ENCODE peak calls at places on chromosomes 4 and X, in five cellular contexts. S is A673; V is CD4-positive, alpha-beta memory T cell; M is HepG2; N is left lung. D is an unnamed sample. For H3K9me3, the result is how much of the 10 kb centered on the place peaks cover.

GRCh38 chr4:26573389-26573794 is 10.5 kb upstream of the TBC1D19 start:
- DNase-seq in S (peak), V (no peak), M (no peak), N (no peak), D (no peak)

GRCh38 chr4:149638073-149638472 is 177.6 kb downstream of the IQCM start:
- DNase-seq in S (no peak), V (no peak), M (no peak), N (no peak), D (no peak)

GRCh38 chr4:152098365-152099060 is 337.7 kb upstream of the GATB start:
- DNase-seq in S (no peak), V (no peak), M (no peak), N (no peak), D (no peak)

GRCh38 chr4:15161439-15161838 is 159.2 kb downstream of the CPEB2 start:
- DNase-seq in S (peak), V (no peak), M (no peak), N (no peak), D (no peak)

GRCh38 chr4:156779774-156780173 is 191.8 kb downstream of the PDGFC start:
- DNase-seq in S (no peak), V (no peak), M (peak), N (no peak), D (no peak)

GRCh38 chrX:48957477-48957826 is at the start of gene OTUD5:
- DNase-seq in S (peak), V (no peak), M (peak), N (peak), D (no peak)

GRCh38 chr4:27009539-27009938 is 148.9 kb downstream of the STIM2 start:
- DNase-seq in S (no peak), V (no peak), M (no peak), N (no peak), D (no peak)

GRCh38 chr4:16294455-16294854 is 68.2 kb upstream of the TAPT1 start:
- DNase-seq in S (no peak), V (no peak), M (no peak), N (no peak), D (no peak)

GRCh38 chrX:107677501-107677901 is 49.2 kb downstream of the PRPS1 start:
- DNase-seq in S (peak), V (no peak), M (no peak), N (no peak), D (no peak)

GRCh38 chr4:76550966-76551780 is 116.1 kb downstream of the SHROOM3 start:
- DNase-seq in S (no peak), V (no peak), M (no peak), N (no peak), D (no peak)

GRCh38 chrX:45598841-45599240 is 398.2 kb upstream of the DIPK2B start:
- DNase-seq in S (no peak), V (no peak), M (no peak), N (no peak), D (no peak)

GRCh38 chrX:123086768-123087167 is 97.3 kb upstream of the GRIA3 start:
- DNase-seq in S (no peak), V (no peak), M (no peak), N (no peak), D (no peak)

GRCh38 chr4:185143596-185143969 is 517 bp downstream of the SLC25A4 start:
- DNase-seq in S (peak), V (no peak), M (peak), N (peak), D (no peak)

GRCh38 chrX:12805333-12805732 is 14.1 kb downstream of the PRPS2 start:
- DNase-seq in S (no peak), V (no peak), M (no peak), N (no peak), D (no peak)

GRCh38 chr4:164384416-164384815 is 369.5 kb upstream of the SMIM31 start:
- DNase-seq in S (no peak), V (no peak), M (no peak), N (no peak), D (no peak)

GRCh38 chr4:35548921-35549320 is 695.4 kb downstream of the ARAP2 start:
- DNase-seq in S (no peak), V (no peak), M (no peak), N (peak), D (no peak)

GRCh38 chr4:98890698-98891097 is 38.2 kb downstream of the EIF4E start:
- DNase-seq in S (no peak), V (no peak), M (no peak), N (no peak), D (no peak)

GRCh38 chr4:84258905-84259830 is 239.9 kb downstream of the NKX6-1 start:
- DNase-seq in S (peak), V (no peak), M (peak), N (no peak), D (peak)

GRCh38 chr4:30537462-30537861 is 182.7 kb upstream of the PCDH7 start:
- DNase-seq in S (peak), V (no peak), M (no peak), N (no peak), D (no peak)

GRCh38 chr4:128371004-128371777 is 83.6 kb upstream of the PGRMC2 start:
- DNase-seq in S (no peak), V (no peak), M (no peak), N (no peak), D (no peak)

GRCh38 chr4:27048350-27049100 is 187.9 kb downstream of the STIM2 start:
- DNase-seq in S (peak), V (peak), M (no peak), N (no peak), D (no peak)

GRCh38 chr4:182179105-182179504 is 64.1 kb upstream of the TENM3 start:
- DNase-seq in S (peak), V (no peak), M (no peak), N (no peak), D (no peak)

GRCh38 chr4:8419222-8420041 is 21.1 kb downstream of the ACOX3 start:
- DNase-seq in S (no peak), V (no peak), M (no peak), N (no peak), D (no peak)

GRCh38 chr4:70715097-70715496 is 6.7 kb upstream of the RUFY3 start:
- DNase-seq in S (no peak), V (no peak), M (no peak), N (no peak), D (no peak)

GRCh38 chr4:98474408-98474844 is 184.0 kb downstream of the TSPAN5 start:
- DNase-seq in S (no peak), V (no peak), M (no peak), N (no peak), D (no peak)

GRCh38 chrX:139844884-139845283 is 88.0 kb downstream of the ATP11C start:
- DNase-seq in S (no peak), V (no peak), M (no peak), N (no peak), D (no peak)

GRCh38 chrX:43349363-43349762 is 306.7 kb upstream of the MAOA start:
- DNase-seq in S (peak), V (peak), M (peak), N (no peak), D (peak)

GRCh38 chrX:11781734-11782370 is 23.8 kb downstream of the MSL3 start:
- DNase-seq in S (no peak), V (no peak), M (no peak), N (no peak), D (no peak)

GRCh38 chr4:2040391-2041233 is 18.5 kb upstream of the NAT8L start:
- DNase-seq in S (no peak), V (no peak), M (no peak), N (peak), D (no peak)

GRCh38 chr4:73726000-73726399 is 14.4 kb upstream of the CXCL8 start:
- DNase-seq in S (peak), V (no peak), M (no peak), N (no peak), D (no peak)

GRCh38 chr4:133148690-133149363 is at the start of gene PCDH10:
- DNase-seq in S (peak), V (no peak), M (peak), N (peak), D (no peak)

GRCh38 chrX:16436348-16437188 is 213.4 kb upstream of the S100G start:
- DNase-seq in S (peak), V (peak), M (peak), N (no peak), D (peak)

DNA sequence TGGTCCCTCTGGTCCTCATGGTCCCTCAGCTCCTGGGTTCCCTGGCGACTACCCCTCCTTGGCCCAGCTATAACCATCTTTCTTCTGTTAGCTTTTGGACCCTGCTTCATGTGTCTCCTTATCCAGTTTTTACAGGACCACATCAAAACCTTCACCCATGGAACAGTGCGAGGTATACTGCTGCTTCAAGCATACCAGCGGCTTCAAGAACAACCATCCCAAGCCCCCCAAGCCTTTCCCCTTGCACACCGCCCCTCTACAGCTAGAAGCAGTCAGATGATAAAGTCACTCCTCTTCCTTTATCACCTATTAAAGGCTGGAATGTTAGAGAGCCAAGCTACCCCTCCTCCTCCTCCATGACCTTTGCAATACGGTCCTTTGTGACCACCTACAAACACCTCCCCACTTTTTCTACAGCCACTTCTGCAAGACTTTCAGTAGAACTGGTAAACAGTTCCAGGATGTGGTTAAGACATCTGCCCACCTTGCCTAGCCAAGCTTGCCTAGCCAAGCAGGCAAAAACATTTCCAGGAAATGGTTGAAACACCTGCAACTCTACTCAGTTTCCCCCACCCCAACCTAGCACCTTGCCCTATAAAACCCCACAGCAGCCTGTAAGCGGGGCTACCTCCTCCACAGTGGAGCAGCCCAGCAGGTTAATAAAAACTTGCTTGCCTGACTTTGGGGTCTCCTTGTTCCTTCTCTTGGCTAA is 125.7 kb downstream of the ZC4H2 start:
- DNase-seq in S (no peak), V (no peak), M (no peak), N (no peak), D (no peak)
- H3K4me3 ChIP-seq in S (no peak), V (no peak), M (no peak), N (no peak), D (peak)

GRCh38 chr4:173284463-173284862 is 49.7 kb downstream of the HMGB2 start:
- DNase-seq in S (no peak), V (no peak), M (no peak), N (no peak), D (no peak)
- H3K9me3 ChIP-seq in S (under half), V (under half), M (under half), N (under half), D (under half)

DNA sequence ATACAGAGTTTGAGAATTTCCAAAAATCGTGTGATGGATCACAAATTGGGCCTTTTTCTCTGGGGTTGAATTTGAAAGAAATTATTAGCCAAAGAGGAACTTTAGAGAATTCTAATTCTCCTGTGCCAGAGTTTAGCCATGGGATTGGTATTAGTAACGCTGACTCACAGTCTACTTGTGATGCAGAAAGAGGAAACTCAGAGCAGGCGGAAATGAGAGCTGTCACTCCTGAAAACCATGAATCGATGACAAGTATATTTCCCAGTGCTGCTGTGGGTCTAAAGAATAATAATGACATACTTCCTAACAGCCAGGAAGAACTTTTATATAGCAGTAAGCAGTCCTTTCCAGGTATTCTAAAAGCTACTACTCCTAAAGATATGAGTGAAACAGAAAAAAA is 64.9 kb downstream of the N4BP2 start:
- DNase-seq in S (peak), V (no peak), M (no peak), N (no peak), D (no peak)
- H3K4me3 ChIP-seq in S (no peak), V (no peak), M (no peak), N (no peak), D (no peak)

DNA sequence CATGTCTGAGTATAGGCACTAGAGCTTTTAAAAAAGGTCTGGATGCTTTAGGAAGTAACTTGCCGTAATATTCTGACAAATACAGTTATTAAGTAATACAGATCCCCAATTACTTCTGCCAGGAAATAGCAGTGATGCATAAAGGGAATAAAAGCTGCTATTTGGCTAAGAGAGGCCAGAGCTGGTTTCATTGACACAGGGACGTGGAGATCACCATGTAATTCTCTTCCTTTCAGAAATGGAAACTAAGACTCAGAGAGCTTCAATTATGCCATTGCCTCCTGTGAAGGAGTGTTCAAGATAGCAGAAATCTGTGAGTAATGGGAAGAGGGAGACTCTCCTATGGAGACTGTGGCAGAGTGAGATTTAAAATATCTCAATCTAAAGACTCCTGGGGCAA is 238.1 kb downstream of the SLITRK2 start:
- DNase-seq in S (no peak), V (no peak), M (no peak), N (no peak), D (no peak)
- H3K9me3 ChIP-seq in S (under half), V (under half), M (half or more), N (under half), D (under half)

DNA sequence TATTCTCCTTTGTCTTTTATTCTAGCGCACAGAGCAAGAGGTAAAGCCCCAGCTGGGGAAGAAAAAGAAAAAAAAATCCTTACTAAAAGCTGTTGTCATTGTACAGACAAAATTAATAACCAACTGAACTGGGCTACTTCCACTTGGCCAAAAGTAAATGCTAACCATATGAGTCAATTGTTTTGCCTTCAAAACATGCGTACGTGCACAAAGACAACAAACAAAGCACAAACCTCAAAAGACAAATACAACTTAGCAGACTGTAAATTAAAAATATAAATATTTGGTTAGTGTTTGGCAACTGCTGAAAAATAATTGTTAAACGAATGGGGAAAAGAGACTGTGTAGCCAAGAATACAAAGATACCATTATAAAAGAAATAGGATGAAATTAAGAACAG is 5.9 kb downstream of the EDA2R start:
- DNase-seq in S (no peak), V (no peak), M (no peak), N (no peak), D (no peak)
- H3K4me3 ChIP-seq in S (no peak), V (no peak), M (no peak), N (no peak), D (no peak)

GRCh38 chr4:571838-572572 is 4.1 kb downstream of the TMEM271 start:
- DNase-seq in S (no peak), V (no peak), M (no peak), N (peak), D (no peak)
- H3K9me3 ChIP-seq in S (under half), V (under half), M (under half), N (under half), D (under half)

DNA sequence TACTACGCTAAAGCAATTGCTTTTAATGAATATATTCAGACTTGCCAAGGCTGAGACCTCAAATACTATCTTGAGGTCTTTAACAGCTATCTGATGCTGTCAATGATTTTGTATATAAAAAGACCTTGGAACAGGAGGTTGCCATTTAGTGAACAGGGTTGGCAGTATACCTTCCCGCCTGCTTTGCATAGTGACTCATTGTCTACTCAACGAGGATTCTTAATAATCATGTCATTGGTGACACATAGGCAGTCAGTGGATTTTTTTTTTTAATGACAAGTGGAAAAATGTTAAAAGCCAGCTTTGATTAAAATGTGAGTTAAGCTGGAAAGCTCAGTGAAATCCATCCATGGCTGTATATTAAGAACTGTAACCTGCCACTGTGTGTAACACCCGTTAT is 164.0 kb downstream of the ASMT start:
- DNase-seq in S (no peak), V (no peak), M (no peak), N (no peak), D (no peak)
- H3K4me3 ChIP-seq in S (no peak), V (no peak), M (no peak), N (no peak), D (no peak)

GRCh38 chr4:38795087-38795486 is 9.5 kb downstream of the TLR1 start:
- DNase-seq in S (no peak), V (no peak), M (no peak), N (no peak), D (no peak)
- H3K9me3 ChIP-seq in S (under half), V (under half), M (under half), N (under half), D (under half)

GRCh38 chr4:44446801-44447562 is 1.6 kb downstream of the KCTD8 start:
- DNase-seq in S (no peak), V (no peak), M (no peak), N (peak), D (no peak)
- H3K4me3 ChIP-seq in S (no peak), V (no peak), M (no peak), N (no peak), D (no peak)

D was measured in CD4-positive, CD25-positive, alpha-beta regulatory T cell.